ENCODE peak calls at places on chromosomes 3 and 15, in ten cellular contexts. R is prostate gland; B is tibial artery; J is CD8-positive, alpha-beta memory T cell; L is adrenal gland; K is cardiac muscle cell; W is CD4-positive, CD25-positive, alpha-beta regulatory T cell; A is heart left ventricle; Q is mucosa of descending colon; Z is HepG2. I is an unnamed sample. For H3K4me1 and H3K9me3, the result is how much of the 10 kb centered on the place peaks cover.

GRCh38 chr3:181103605-181104004 is 114.1 kb upstream of the DNAJC19 start:
- DNase-seq in R (no peak), B (no peak), J (no peak), L (no peak), K (peak), W (no peak), A (no peak), Q (no peak), Z (peak), I (no peak)

GRCh38 chr3:16181361-16181760 is 6.9 kb downstream of the GALNT15 start:
- DNase-seq in R (no peak), B (peak), J (no peak), L (no peak), K (no peak), W (no peak), A (peak), Q (peak), Z (no peak), I (no peak)

GRCh38 chr3:124882749-124883148 is 4.4 kb downstream of the ITGB5 start:
- DNase-seq in R (no peak), B (no peak), J (no peak), L (no peak), K (no peak), W (no peak), A (no peak), Q (no peak), Z (no peak), I (no peak)

GRCh38 chr15:67174864-67175573 is 79.4 kb downstream of the AAGAB start:
- DNase-seq in R (no peak), B (peak), J (no peak), L (no peak), K (no peak), W (no peak), A (no peak), Q (peak), Z (no peak), I (no peak)

GRCh38 chr15:40647523-40647922 is 47.5 kb upstream of the RAD51 start:
- DNase-seq in R (no peak), B (no peak), J (no peak), L (no peak), K (no peak), W (no peak), A (no peak), Q (no peak), Z (no peak), I (no peak)

GRCh38 chr3:108863799-108864135 is 41.2 kb downstream of the TRAT1 start:
- DNase-seq in R (no peak), B (no peak), J (no peak), L (no peak), K (no peak), W (no peak), A (no peak), Q (no peak), Z (no peak), I (no peak)

GRCh38 chr3:139561959-139562676 is 22.6 kb upstream of the RBP1 start:
- DNase-seq in R (no peak), B (no peak), J (no peak), L (no peak), K (peak), W (no peak), A (no peak), Q (no peak), Z (peak), I (no peak)

GRCh38 chr15:36753173-36753572 is 173.7 kb downstream of the CDIN1 start:
- DNase-seq in R (no peak), B (no peak), J (no peak), L (no peak), K (no peak), W (no peak), A (no peak), Q (no peak), Z (no peak), I (no peak)

GRCh38 chr15:23422099-23422945 is 24.7 kb downstream of the GOLGA6L2 start:
- DNase-seq in R (no peak), B (peak), J (no peak), L (peak), K (no peak), W (no peak), A (no peak), Q (no peak), Z (no peak), I (no peak)

GRCh38 chr3:188712257-188712924 is 459.4 kb upstream of the TPRG1 start:
- DNase-seq in R (no peak), B (no peak), J (no peak), L (no peak), K (no peak), W (no peak), A (no peak), Q (no peak), Z (peak), I (no peak)

GRCh38 chr3:118505784-118506183 is 528.9 kb downstream of the IGSF11 start:
- DNase-seq in R (no peak), B (no peak), J (no peak), L (no peak), K (no peak), W (no peak), A (no peak), Q (no peak), Z (no peak), I (no peak)

GRCh38 chr3:13188380-13188779 is 115.2 kb upstream of the IQSEC1 start:
- DNase-seq in R (no peak), B (no peak), J (no peak), L (no peak), K (no peak), W (no peak), A (no peak), Q (no peak), Z (no peak), I (no peak)

GRCh38 chr3:21271606-21272016 is 479.4 kb downstream of the ZNF385D start:
- DNase-seq in R (no peak), B (peak), J (no peak), L (no peak), K (no peak), W (no peak), A (no peak), Q (no peak), Z (no peak), I (no peak)

GRCh38 chr15:37823601-37824275 is 110.7 kb upstream of the TMCO5A start:
- DNase-seq in R (no peak), B (no peak), J (no peak), L (no peak), K (no peak), W (no peak), A (no peak), Q (no peak), Z (no peak), I (no peak)

DNA sequence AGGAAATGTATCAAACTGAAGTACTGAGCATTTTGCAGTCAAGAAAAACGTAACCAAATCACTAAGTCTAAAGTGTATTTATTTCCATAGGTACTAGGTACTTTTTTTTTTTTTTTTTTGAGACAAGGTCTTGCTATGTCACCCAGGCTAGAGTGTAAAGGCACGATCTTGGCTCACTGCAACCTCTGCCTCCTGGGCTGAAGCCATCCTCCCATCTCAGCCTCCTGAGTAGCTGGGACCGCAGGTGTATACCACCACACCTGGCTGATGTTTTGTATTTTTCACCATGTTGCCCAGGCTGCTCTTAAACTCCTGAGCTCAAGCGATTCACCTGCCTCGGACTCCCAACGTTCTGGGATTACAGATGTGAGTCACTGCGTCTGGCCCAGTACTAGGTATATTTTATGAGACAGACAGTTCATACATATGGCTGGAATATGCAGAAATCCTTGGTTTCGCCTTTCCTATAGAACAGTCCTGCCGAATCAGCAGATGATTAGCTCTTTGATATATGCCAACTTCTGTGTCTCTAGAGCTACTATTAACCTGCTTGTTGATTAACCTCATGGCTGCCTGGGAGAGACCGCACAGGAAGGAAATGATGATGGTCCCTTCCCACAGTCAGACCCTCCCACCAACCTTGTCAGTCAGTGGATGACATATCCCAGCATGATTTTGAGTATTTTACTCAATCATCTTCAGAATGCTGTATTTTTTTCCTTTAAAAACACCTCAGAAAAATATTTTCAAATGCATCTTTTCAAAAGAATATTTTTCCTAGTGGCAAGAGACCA is 32.3 kb downstream of the TMOD3 start:
- DNase-seq in R (no peak), B (no peak), J (peak), L (no peak), K (no peak), W (peak), A (no peak), Q (no peak), Z (no peak), I (no peak)
- H3K4me1 ChIP-seq in R (under half), B (under half), J (under half), L (under half), K (under half), W (under half), A (under half), Q (under half), Z (under half), I (under half)

DNA sequence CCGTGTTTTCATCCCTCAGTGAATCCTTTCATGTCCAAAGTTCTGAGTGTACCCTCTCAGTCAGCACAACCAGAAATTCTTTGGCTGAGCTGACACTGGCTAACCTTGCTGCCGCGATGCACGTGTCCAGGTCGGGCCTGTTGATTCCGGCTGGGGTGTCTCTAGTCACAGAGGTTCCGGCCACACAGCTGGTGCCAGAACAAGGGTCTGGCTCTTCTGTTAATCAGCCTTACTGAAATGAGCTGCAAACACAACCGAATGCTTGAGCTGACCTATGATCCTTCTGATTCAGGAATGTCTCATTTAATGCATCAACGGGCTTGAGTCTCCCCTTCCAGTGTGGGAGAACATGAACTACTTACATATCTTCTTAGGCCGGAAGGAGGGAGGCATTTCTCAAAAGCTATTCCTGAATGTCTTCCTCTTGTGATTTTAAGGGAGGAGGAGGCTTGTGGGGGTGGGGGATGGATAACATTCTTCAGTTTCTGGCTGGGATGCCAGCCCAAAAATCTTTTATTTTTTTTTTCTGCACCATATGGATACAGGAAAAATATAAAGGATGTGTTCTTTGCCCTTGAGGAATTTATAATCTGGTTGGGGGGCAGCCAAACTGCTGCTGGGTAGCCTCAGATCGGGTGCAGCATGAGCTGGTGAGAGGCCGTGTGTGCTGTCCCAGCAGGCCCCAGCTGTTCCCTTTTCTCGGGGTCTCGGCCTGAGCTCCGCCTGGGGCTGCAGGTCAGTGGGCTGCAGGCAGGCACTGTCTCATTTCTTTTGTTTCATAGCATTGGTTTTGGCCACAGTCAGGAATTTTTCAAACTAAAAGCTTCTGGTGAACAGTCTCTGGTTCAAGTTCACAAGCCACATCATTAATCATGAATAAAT is 319.1 kb upstream of the TBL1XR1 start:
- DNase-seq in R (no peak), B (no peak), J (no peak), L (peak), K (no peak), W (no peak), A (peak), Q (no peak), Z (peak), I (no peak)
- H3K4me3 ChIP-seq in R (no peak), B (no peak), J (no peak), L (no peak), K (no peak), W (no peak), A (no peak), Q (no peak), Z (no peak), I (no peak)

GRCh38 chr3:183080628-183081027 is 18.7 kb downstream of the MCCC1 start:
- DNase-seq in R (no peak), B (no peak), J (no peak), L (no peak), K (no peak), W (no peak), A (no peak), Q (no peak), Z (no peak), I (no peak)
- H3K9me3 ChIP-seq in R (under half), B (under half), J (under half), L (under half), K (under half), W (under half), A (under half), Q (under half), Z (under half), I (under half)

GRCh38 chr3:50620846-50621245 is 3.9 kb downstream of the MAPKAPK3 start:
- DNase-seq in R (no peak), B (no peak), J (no peak), L (no peak), K (no peak), W (no peak), A (no peak), Q (no peak), Z (no peak), I (no peak)
- H3K4me1 ChIP-seq in R (under half), B (under half), J (half or more), L (half or more), K (under half), W (half or more), A (half or more), Q (under half), Z (half or more), I (under half)

GRCh38 chr3:105414841-105415240 is 48.1 kb downstream of the ALCAM start:
- DNase-seq in R (no peak), B (no peak), J (no peak), L (no peak), K (peak), W (no peak), A (no peak), Q (no peak), Z (no peak), I (no peak)
- H3K4me3 ChIP-seq in R (no peak), B (no peak), J (no peak), L (no peak), K (no peak), W (no peak), A (no peak), Q (no peak), Z (no peak), I (no peak)

GRCh38 chr15:95659646-95660045 is 670.9 kb upstream of the NR2F2 start:
- DNase-seq in R (peak), B (peak), J (no peak), L (no peak), K (no peak), W (no peak), A (peak), Q (no peak), Z (no peak), I (no peak)

GRCh38 chr15:95653361-95653805 is 677.1 kb upstream of the NR2F2 start:
- DNase-seq in R (no peak), B (no peak), J (no peak), L (no peak), K (no peak), W (no peak), A (no peak), Q (no peak), Z (no peak), I (no peak)

DNA sequence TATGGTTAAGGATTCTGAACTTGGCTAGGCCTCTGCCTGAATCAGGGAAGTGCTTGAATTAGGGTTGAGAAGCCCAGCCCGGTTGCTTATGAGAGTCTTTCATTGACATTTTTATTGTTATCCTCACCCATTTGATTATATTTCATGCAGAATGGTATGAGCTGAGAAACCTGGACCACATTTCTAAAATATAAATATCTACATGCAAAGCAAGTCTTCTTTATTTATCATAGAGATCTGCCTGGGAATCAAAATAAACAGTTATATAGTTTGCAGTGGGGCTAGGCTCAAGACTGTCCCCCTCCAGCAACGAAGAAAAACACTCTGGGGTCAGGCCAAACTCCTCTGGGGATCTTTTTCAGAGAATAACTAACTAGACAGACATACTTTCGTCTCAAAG is 675.4 kb upstream of the NR2F2 start:
- DNase-seq in R (no peak), B (no peak), J (no peak), L (no peak), K (no peak), W (no peak), A (no peak), Q (no peak), Z (no peak), I (no peak)
- H3K9me3 ChIP-seq in R (under half), B (under half), J (under half), L (under half), K (under half), W (under half), A (under half), Q (under half), Z (half or more), I (under half)

GRCh38 chr3:71203727-71204488 is 379.6 kb downstream of the FOXP1 start:
- DNase-seq in R (no peak), B (no peak), J (no peak), L (no peak), K (no peak), W (no peak), A (no peak), Q (no peak), Z (no peak), I (no peak)
- H3K4me1 ChIP-seq in R (under half), B (under half), J (under half), L (under half), K (under half), W (under half), A (under half), Q (under half), Z (half or more), I (under half)

DNA sequence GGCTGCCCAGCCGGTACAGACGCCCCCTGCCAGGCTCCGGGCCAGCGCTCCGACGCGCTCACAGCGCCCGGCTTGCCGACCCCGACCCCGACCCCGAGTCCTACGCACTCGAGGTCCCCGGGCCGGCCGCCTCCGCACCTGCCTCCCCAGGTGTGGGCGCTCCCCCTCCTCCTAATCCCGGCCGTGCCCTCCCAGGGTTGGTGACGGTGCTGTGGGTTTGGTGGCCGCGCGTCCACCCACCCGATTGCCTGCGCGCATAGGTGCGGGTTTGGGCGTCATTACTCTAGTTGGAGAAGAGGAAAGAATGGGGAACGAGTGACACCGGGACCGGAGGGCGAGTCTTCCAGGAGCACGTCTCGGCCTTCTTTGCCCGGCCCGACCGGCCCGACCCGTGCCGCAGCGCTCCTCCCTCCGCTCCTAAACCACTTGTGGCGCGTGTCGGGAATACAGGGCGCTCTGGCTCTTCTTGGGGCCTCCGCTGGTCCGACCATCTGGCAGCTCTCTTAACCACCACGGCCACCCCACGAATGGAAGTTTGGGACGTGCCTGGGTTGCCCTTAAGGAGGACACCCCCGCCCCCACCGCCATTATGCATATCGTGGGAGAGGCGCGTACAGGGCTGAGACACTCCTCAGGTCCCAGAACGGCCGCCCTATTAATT is 814 bp upstream of the THRB start:
- DNase-seq in R (peak), B (peak), J (no peak), L (peak), K (peak), W (no peak), A (peak), Q (peak), Z (peak), I (peak)
- H3K4me3 ChIP-seq in R (peak), B (peak), J (no peak), L (peak), K (peak), W (no peak), A (peak), Q (peak), Z (peak), I (peak)

I was measured in pancreas.